ENCODE peak calls at places on chromosomes 6 and 20, in seven cellular contexts. M is type B pancreatic cell, Y is cardiac fibroblast, N is glutamatergic neuron, A is fibroblast of villous mesenchyme, K is Calu3, P is fibroblast of lung. W is an unnamed sample.

GRCh38 chr6:30000156-30000791 is 57.9 kb downstream of the HLA-A start:
- DNase-seq in M (no peak), Y (no peak), N (no peak), A (no peak), K (no peak), P (no peak), W (no peak)

GRCh38 chr6:14511192-14511591 is 393.6 kb downstream of the CD83 start:
- DNase-seq in M (no peak), Y (no peak), N (no peak), A (no peak), K (no peak), P (no peak), W (no peak)

GRCh38 chr20:50050660-50051308 is 62.2 kb downstream of the UBE2V1 start:
- DNase-seq in M (no peak), Y (no peak), N (no peak), A (peak; percentile 51), K (no peak), P (no peak), W (no peak)

GRCh38 chr6:156857573-156857972 is 80.4 kb downstream of the ARID1B start:
- DNase-seq in M (no peak), Y (peak; percentile 78), N (no peak), A (no peak), K (no peak), P (no peak), W (peak; percentile 49)

GRCh38 chr6:52612336-52613096 is 35.7 kb upstream of the TRAM2 start:
- DNase-seq in M (no peak), Y (peak; percentile 66), N (no peak), A (no peak), K (no peak), P (no peak), W (peak; percentile 89)

GRCh38 chr6:49852975-49853374 is 13.4 kb downstream of the CRISP1 start:
- DNase-seq in M (no peak), Y (no peak), N (no peak), A (no peak), K (no peak), P (no peak), W (no peak)

GRCh38 chr6:100228437-100229424 is 234.7 kb upstream of the MCHR2 start:
- DNase-seq in M (peak; percentile 72), Y (peak; percentile 70), N (peak; percentile 90), A (peak; percentile 36), K (peak; percentile 77), P (peak; percentile 63), W (peak; percentile 39)

GRCh38 chr6:146785001-146785585 is 186.3 kb downstream of the ADGB start:
- DNase-seq in M (no peak), Y (peak; percentile 73), N (no peak), A (peak; percentile 58), K (peak; percentile 18), P (peak; percentile 58), W (peak; percentile 10)

GRCh38 chr6:49453221-49453620 is 9.8 kb downstream of the MMUT start:
- DNase-seq in M (no peak), Y (peak; percentile 27), N (no peak), A (peak; percentile 10), K (no peak), P (peak; percentile 19), W (no peak)

GRCh38 chr6:121142093-121142492 is 192.2 kb downstream of the TBC1D32 start:
- DNase-seq in M (no peak), Y (no peak), N (no peak), A (no peak), K (no peak), P (no peak), W (no peak)

GRCh38 chr6:148997863-148998262 is 251.0 kb downstream of the UST start:
- DNase-seq in M (no peak), Y (no peak), N (no peak), A (peak; percentile 98), K (no peak), P (peak; percentile 87), W (peak; percentile 86)

GRCh38 chr20:59561614-59562277 is 42.6 kb upstream of the PHACTR3 start:
- DNase-seq in M (no peak), Y (no peak), N (no peak), A (no peak), K (no peak), P (no peak), W (no peak)

GRCh38 chr20:59561228-59561605 is 43.1 kb upstream of the PHACTR3 start:
- DNase-seq in M (no peak), Y (no peak), N (no peak), A (no peak), K (no peak), P (no peak), W (no peak)

GRCh38 chr20:59559863-59560262 is 44.5 kb upstream of the PHACTR3 start:
- DNase-seq in M (no peak), Y (no peak), N (no peak), A (no peak), K (no peak), P (no peak), W (no peak)

GRCh38 chr20:59559024-59559817 is 45.1 kb upstream of the PHACTR3 start:
- DNase-seq in M (no peak), Y (no peak), N (no peak), A (no peak), K (no peak), P (no peak), W (no peak)

DNA sequence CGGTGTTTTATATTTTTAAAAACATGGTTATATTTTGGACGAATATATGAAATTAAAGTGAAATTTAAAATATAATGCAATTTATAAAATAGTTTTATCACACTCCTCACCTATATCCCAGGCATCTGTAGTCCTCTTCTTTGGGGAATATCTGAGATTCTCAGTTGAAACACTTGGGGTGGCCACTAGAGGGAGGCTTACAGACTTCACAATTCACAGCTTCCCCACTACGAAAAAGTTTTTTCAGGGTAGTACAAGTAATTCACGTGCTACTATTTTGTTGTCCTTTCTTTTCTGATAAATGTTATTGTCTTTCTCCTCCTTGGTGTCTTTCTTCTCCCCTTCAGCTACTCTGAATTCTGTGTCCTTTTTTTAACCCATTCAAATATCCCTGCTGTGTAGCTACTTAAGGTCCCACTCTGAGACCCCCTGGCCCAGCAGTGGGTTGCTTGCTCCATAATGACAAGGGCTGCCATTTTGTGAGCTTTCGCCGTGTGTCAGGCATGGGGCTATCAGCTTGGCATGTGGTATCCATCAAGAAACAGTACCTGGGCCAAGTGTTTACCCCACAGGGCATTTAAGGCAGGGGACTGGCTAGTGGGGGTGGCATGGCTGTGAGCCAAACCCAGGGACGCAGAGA is 43.6 kb upstream of the PHACTR3 start:
- DNase-seq in M (no peak), Y (peak; percentile 21), N (peak; percentile 17), A (peak; percentile 4), K (peak; percentile 48), P (peak; percentile 4), W (peak; percentile 13)
- TF ChIP-seq CTCF in M (peak; percentile 83), Y (peak; percentile 29), N (peak; percentile 83), A (peak; percentile 35), K (peak; percentile 58), P (peak; percentile 45), W (peak; percentile 74)

DNA sequence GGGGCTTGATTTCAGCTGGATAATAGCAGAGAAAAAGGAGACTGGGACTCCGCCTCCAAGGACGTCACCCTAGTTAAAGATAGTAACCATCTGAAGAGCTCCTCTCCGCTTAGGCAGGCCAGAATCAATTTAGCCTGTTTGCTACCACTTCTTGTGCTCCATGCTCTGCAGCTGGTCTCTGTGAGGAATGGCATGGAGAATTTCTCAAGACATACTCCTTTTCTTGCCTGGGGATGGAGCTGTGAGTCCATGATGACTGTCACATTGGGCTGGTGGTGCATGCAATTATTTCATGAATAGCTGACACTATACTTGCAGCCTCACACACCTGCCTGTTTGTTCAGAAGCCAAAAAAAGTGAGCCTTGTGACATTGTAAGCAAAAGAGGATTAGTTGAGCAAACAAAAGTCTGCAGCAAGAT is 61.4 kb downstream of the TXLNB start:
- DNase-seq in M (no peak), Y (peak; percentile 52), N (no peak), A (peak; percentile 24), K (no peak), P (peak; percentile 62), W (peak; percentile 28)
- TF ChIP-seq CTCF in M (no peak), Y (no peak), N (no peak), A (peak; percentile 11), K (no peak), P (peak; percentile 8), W (peak; percentile 26)

GRCh38 chr6:141641406-141641805 is 491.3 kb upstream of the GJE1 start:
- DNase-seq in M (no peak), Y (no peak), N (no peak), A (no peak), K (no peak), P (peak; percentile 9), W (no peak)
- TF ChIP-seq CTCF in M (peak; percentile 33), Y (no peak), N (no peak), A (no peak), K (no peak), P (no peak), W (peak; percentile 62)

GRCh38 chr6:144095134-144096002 is at the start of gene SF3B5:
- DNase-seq in M (peak; percentile 95), Y (peak; percentile 100), N (peak; percentile 97), A (peak; percentile 100), K (peak; percentile 91), P (peak; percentile 100), W (peak; percentile 100)
- TF ChIP-seq CTCF in M (no peak), Y (no peak), N (no peak), A (no peak), K (no peak), P (no peak), W (no peak)

GRCh38 chr6:41000248-41000647 is 38.8 kb downstream of the UNC5CL start:
- DNase-seq in M (no peak), Y (no peak), N (no peak), A (no peak), K (peak; percentile 36), P (no peak), W (no peak)

GRCh38 chr6:41002168-41002567 is 36.9 kb downstream of the UNC5CL start:
- DNase-seq in M (no peak), Y (no peak), N (no peak), A (no peak), K (no peak), P (no peak), W (no peak)

GRCh38 chr6:40997256-40997957 is 41.6 kb downstream of the UNC5CL start:
- DNase-seq in M (no peak), Y (peak; percentile 40), N (no peak), A (peak; percentile 56), K (peak; percentile 68), P (peak; percentile 53), W (peak; percentile 75)

GRCh38 chr6:40998661-40999060 is 40.4 kb downstream of the UNC5CL start:
- DNase-seq in M (no peak), Y (no peak), N (no peak), A (no peak), K (no peak), P (no peak), W (no peak)

GRCh38 chr6:40999498-41000070 is 39.4 kb downstream of the UNC5CL start:
- DNase-seq in M (no peak), Y (peak; percentile 54), N (no peak), A (peak; percentile 46), K (peak; percentile 62), P (peak; percentile 47), W (peak; percentile 13)
- TF ChIP-seq CTCF in M (peak; percentile 63), Y (peak; percentile 44), N (no peak), A (peak; percentile 53), K (no peak), P (peak; percentile 48), W (peak; percentile 47)